ENCODE peak calls at places on chromosomes 12 and 14, in ten cellular contexts. Y is tibial nerve, K is transverse colon, M is OCI-LY7, H is body of pancreas, V is A549, A is DND-41, O is neural progenitor cell, C is substantia nigra, F is aorta. Q is an unnamed sample.
A peak's percentile ranks its signal among the peaks of the same experiment; 100 is the strongest.

GRCh38 chr14:92426237-92426636 is 87.3 kb upstream of the RIN3 start:
- DNase-seq in Y (no peak), K (no peak), M (no peak), H (no peak), V (no peak), A (no peak), O (no peak), C (no peak), F (peak; percentile 3), Q (no peak)

GRCh38 chr12:98492580-98493140 is 22.7 kb upstream of the TMPO start:
- DNase-seq in Y (no peak), K (no peak), M (no peak), H (no peak), V (no peak), A (no peak), O (peak; percentile 50), C (no peak), F (no peak), Q (no peak)

GRCh38 chr12:107748472-107748871 is 12.5 kb downstream of the PRDM4 start:
- DNase-seq in Y (no peak), K (no peak), M (no peak), H (no peak), V (no peak), A (no peak), O (no peak), C (no peak), F (no peak), Q (no peak)

GRCh38 chr14:34911209-34912150 is 36.3 kb upstream of the BAZ1A start:
- DNase-seq in Y (no peak), K (no peak), M (no peak), H (no peak), V (no peak), A (no peak), O (no peak), C (no peak), F (no peak), Q (no peak)

GRCh38 chr14:65432361-65432948 is 19.9 kb downstream of the FUT8 start:
- DNase-seq in Y (no peak), K (no peak), M (no peak), H (no peak), V (no peak), A (no peak), O (no peak), C (no peak), F (no peak), Q (no peak)

GRCh38 chr12:123398177-123398916 is 14.4 kb downstream of the KMT5A start:
- DNase-seq in Y (peak; percentile 32), K (peak; percentile 52), M (no peak), H (peak; percentile 48), V (no peak), A (no peak), O (no peak), C (peak; percentile 47), F (peak; percentile 91), Q (no peak)

GRCh38 chr14:96602186-96602585 is 100.0 kb downstream of the PAPOLA start:
- DNase-seq in Y (no peak), K (no peak), M (no peak), H (no peak), V (no peak), A (no peak), O (no peak), C (no peak), F (no peak), Q (no peak)

GRCh38 chr14:68846466-68846865 is 53.6 kb upstream of the ZFP36L1 start:
- DNase-seq in Y (no peak), K (no peak), M (no peak), H (no peak), V (no peak), A (no peak), O (no peak), C (no peak), F (no peak), Q (no peak)

GRCh38 chr14:52472728-52473127 is 79.6 kb downstream of the TXNDC16 start:
- DNase-seq in Y (no peak), K (no peak), M (no peak), H (no peak), V (no peak), A (no peak), O (no peak), C (no peak), F (no peak), Q (no peak)

GRCh38 chr12:19158909-19159308 is 29.4 kb downstream of the PLEKHA5 start:
- DNase-seq in Y (no peak), K (no peak), M (no peak), H (no peak), V (no peak), A (no peak), O (no peak), C (no peak), F (no peak), Q (no peak)

GRCh38 chr12:15563683-15564082 is 225.5 kb downstream of the EPS8 start:
- DNase-seq in Y (no peak), K (no peak), M (no peak), H (peak; percentile 44), V (no peak), A (peak; percentile 46), O (no peak), C (no peak), F (no peak), Q (no peak)

GRCh38 chr12:102197789-102198188 is at the start of gene PMCH:
- DNase-seq in Y (no peak), K (no peak), M (no peak), H (no peak), V (no peak), A (no peak), O (no peak), C (no peak), F (no peak), Q (no peak)

GRCh38 chr12:31944299-31944698 is 14.9 kb upstream of the RESF1 start:
- DNase-seq in Y (no peak), K (no peak), M (no peak), H (no peak), V (no peak), A (no peak), O (no peak), C (no peak), F (no peak), Q (no peak)

GRCh38 chr12:64522316-64522715 is 70.4 kb downstream of the TBK1 start:
- DNase-seq in Y (no peak), K (no peak), M (no peak), H (no peak), V (no peak), A (peak; percentile 75), O (no peak), C (no peak), F (no peak), Q (no peak)

DNA sequence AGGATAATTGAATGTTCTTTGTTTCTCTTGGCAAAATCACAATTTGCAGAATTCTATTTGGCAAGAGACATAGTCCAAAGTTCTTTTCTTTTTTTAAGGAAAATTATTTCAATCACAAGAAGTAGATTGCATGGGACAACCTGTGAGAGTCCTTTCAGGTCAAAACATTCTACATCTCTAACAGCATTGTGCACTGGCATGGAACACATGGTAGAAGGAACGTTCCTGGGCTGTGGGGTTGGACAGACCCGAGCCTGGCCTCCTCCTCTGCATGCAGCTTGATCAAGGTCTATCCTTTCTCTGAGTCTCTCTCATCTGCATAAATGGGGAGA is 88.6 kb upstream of the CPSF6 start:
- DNase-seq in Y (no peak), K (no peak), M (no peak), H (peak; percentile 31), V (no peak), A (no peak), O (no peak), C (no peak), F (no peak), Q (no peak)
- H3K27ac ChIP-seq in Y (no peak overlapping the region), K (peak overlapping the region; percentile 83), M (no peak overlapping the region), H (peak overlapping the region; percentile 62), V (no peak overlapping the region), A (no peak overlapping the region), O (no peak overlapping the region), C (no peak overlapping the region), F (no peak overlapping the region), Q (no peak overlapping the region)

DNA sequence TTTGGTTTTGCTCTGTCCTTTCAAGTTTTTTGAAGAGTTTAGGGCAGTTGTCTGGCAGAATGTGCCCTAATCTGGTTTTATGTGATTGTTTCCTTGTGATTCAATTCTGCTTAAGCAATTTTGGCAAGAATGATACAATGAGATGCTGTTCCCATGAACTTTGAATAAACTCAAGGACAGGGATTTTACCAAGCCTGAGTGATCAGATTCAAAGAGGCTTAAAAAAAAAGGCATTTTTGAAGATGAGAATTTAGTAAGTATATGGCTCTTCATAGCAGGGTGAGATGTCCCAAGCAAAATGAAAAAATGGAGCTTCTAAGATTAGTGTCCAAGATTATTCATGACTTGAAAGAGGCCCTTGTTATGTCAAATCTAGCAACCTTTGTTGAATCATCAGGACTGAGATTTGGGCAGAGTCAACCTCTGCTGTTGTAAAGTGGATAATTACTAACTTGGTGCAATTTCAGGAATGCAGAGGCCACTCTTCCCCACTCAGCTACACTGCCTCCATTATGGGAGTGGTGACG is 180.6 kb upstream of the NUDT4 start:
- DNase-seq in Y (no peak), K (no peak), M (no peak), H (no peak), V (no peak), A (no peak), O (no peak), C (no peak), F (no peak), Q (no peak)
- H3K27ac ChIP-seq in Y (no peak overlapping the region), K (no peak overlapping the region), M (no peak overlapping the region), H (no peak overlapping the region), V (peak overlapping the region; percentile 75), A (no peak overlapping the region), O (no peak overlapping the region), C (no peak overlapping the region), F (no peak overlapping the region), Q (no peak overlapping the region)

DNA sequence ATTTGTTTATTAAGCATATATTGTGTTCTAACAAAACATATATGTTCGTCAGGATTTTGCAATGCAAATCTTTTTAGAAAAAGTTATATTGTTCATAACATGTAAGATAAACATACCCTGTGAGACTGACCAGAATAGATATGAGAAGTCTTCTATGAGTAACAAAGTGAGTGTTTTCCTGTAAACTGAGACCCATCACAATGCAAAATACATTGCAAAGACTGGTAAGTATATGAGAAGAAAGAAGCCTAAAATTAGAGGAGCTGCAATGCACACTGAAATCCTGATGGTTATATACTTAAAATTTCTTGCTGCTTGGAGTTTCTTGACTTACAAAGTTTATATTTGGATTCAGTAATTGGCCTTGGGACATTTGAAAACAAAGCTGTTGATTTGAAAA is 6.0 kb downstream of the HMGA2 start:
- DNase-seq in Y (no peak), K (no peak), M (no peak), H (no peak), V (no peak), A (no peak), O (no peak), C (no peak), F (no peak), Q (no peak)
- H3K27ac ChIP-seq in Y (no peak overlapping the region), K (no peak overlapping the region), M (no peak overlapping the region), H (no peak overlapping the region), V (no peak overlapping the region), A (no peak overlapping the region), O (no peak overlapping the region), C (no peak overlapping the region), F (no peak overlapping the region), Q (no peak overlapping the region)

DNA sequence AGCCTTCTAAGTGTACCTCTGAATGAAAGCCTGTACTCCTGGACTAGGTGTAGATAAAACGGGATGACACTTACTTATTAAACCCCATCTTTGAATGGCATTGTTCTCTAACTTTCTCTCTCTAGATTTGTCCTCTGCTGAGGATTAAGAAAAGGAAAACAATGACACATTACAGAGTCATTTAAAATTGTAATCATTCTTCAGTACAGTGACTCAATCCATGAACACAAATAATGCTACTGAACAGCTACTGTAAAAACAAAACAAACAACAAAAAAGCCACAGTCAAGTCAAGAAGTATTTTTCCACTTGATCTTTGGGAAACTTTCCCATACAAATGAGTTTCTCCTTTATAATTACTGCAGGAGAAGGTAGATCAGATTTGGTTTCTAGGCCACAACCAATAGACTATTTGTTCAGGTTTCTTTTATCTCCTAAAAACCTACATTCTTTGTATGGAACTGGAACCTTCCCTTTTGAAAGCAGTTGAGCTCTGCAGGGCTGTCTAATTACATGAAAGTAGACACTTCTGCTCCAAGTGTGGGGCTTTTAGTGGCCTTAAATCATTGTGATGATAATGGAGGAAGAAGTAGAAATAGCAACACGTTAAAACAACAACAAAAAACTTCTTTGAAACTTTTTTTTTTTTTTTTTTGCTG is 219.1 kb downstream of the ESR2 start:
- DNase-seq in Y (no peak), K (no peak), M (no peak), H (no peak), V (peak; percentile 10), A (no peak), O (no peak), C (no peak), F (no peak), Q (no peak)
- H3K27ac ChIP-seq in Y (no peak overlapping the region), K (no peak overlapping the region), M (no peak overlapping the region), H (no peak overlapping the region), V (no peak overlapping the region), A (no peak overlapping the region), O (peak overlapping the region; percentile 6), C (no peak overlapping the region), F (no peak overlapping the region), Q (no peak overlapping the region)